ENCODE peak calls at places on chromosomes 4 and X, in seven cellular contexts. N is H9, W is mesenchymal stem cell, T is H1, V is trophoblast cell, F is mesendoderm, G is IMR-90. K is an unnamed sample.

GRCh38 chr4:153346563-153346962 is 2.1 kb downstream of the MND1 start:
- DNase-seq in N (no peak), W (no peak), T (no peak), V (no peak), F (peak; percentile 42), G (peak; percentile 10), K (peak; percentile 6)

GRCh38 chr4:62269918-62270317 is 1069.8 kb downstream of the ADGRL3 start:
- DNase-seq in N (no peak), W (no peak), T (no peak), V (no peak), F (no peak), G (no peak), K (no peak)

GRCh38 chr4:40621592-40622512 is 7.8 kb downstream of the RBM47 start:
- DNase-seq in N (peak; percentile 52), W (peak; percentile 98), T (peak; percentile 41), V (peak; percentile 95), F (peak; percentile 91), G (peak; percentile 98), K (no peak)

GRCh38 chrX:130861462-130861861 is 41.5 kb downstream of the ENOX2 start:
- DNase-seq in N (no peak), W (no peak), T (no peak), V (no peak), F (no peak), G (no peak), K (no peak)

GRCh38 chr4:141375855-141376254 is 155.2 kb downstream of the ZNF330 start:
- DNase-seq in N (peak; percentile 44), W (peak; percentile 67), T (peak; percentile 21), V (no peak), F (peak; percentile 85), G (peak; percentile 93), K (no peak)

GRCh38 chr4:117137143-117137542 is 51.8 kb upstream of the TRAM1L1 start:
- DNase-seq in N (no peak), W (peak; percentile 94), T (no peak), V (peak; percentile 53), F (no peak), G (peak; percentile 97), K (no peak)

GRCh38 chrX:65932173-65933084 is 107.5 kb downstream of the VSIG4 start:
- DNase-seq in N (no peak), W (no peak), T (no peak), V (peak; percentile 58), F (peak; percentile 18), G (no peak), K (no peak)

GRCh38 chrX:136261316-136261715 is 10.1 kb upstream of the MAP7D3 start:
- DNase-seq in N (no peak), W (peak; percentile 19), T (no peak), V (no peak), F (no peak), G (peak; percentile 40), K (no peak)

GRCh38 chr4:8695237-8696219 is 103.0 kb downstream of the CPZ start:
- DNase-seq in N (peak; percentile 10), W (no peak), T (no peak), V (no peak), F (no peak), G (no peak), K (no peak)

GRCh38 chr4:7067147-7067522 is 729 bp downstream of the GRPEL1 start:
- DNase-seq in N (no peak), W (peak; percentile 79), T (no peak), V (peak; percentile 56), F (no peak), G (no peak), K (no peak)

GRCh38 chr4:76326515-76326914 is 20.0 kb downstream of the STBD1 start:
- DNase-seq in N (no peak), W (no peak), T (no peak), V (no peak), F (peak; percentile 8), G (no peak), K (no peak)

DNA sequence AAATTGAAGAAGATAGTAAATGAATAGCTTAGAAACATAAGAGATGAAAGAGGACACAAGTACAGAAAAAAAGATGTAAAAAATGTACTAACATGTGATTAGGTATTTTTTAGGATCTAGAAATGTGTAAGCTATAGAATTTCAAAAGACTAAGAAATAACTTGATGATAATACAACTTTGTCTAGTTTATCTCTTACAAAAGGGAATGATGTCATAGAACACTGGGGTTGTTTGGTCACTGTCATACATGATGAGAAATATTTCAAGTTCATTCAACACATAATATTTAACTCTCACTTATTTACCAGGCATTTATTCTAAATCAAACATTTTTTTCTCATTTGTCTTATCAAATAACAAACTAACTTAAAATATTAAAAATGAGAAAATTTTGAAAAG is 18.5 kb downstream of the STBD1 start:
- DNase-seq in N (no peak), W (no peak), T (no peak), V (no peak), F (no peak), G (no peak), K (no peak)
- H3K4ac ChIP-seq in N (no peak overlapping the region), W (no peak overlapping the region), T (no peak overlapping the region), V (no peak overlapping the region), F (no peak overlapping the region), G (no peak overlapping the region), K (no peak overlapping the region)

DNA sequence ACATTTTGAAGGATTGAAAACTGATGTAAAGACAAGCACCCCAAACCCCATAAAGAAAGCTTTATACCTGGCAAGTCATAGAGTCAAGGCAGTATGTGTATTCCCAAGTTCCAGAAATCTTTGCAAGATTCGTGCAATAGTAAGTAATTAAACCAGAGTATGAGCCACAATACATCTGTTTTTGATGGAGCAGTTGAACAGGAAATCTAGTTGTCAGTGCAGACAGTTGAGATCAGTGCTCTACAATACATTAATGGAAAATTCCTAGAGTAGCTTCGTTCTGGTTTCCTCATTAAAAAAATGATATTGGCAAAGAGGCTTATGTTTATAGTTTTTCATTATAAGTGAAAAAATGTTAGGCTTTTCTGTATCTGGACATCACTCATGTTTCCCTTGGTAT is 575.2 kb downstream of the TRIML1 start:
- DNase-seq in N (no peak), W (no peak), T (no peak), V (no peak), F (no peak), G (peak; percentile 23), K (no peak)
- H3K4ac ChIP-seq in N (no peak overlapping the region), W (no peak overlapping the region), T (no peak overlapping the region), V (no peak overlapping the region), F (no peak overlapping the region), G (no peak overlapping the region), K (no peak overlapping the region)

DNA sequence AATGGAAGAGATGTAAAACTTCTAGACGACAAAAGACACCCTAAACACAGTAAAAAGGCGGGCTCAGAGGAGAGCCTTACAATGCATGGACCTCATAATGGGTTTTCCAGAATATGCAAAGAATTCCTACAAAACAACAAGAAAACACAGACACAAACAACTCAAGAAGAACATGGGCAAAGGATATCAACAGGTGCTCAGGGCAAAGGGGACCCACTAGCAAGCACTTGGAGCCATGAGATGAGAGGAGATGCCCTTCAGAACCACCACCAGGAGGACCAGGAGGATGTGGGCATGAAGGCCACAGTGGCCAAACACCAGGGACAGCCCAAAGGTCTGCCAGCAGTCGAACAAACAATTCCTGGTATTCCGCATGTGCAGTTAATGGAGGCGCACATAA is 17.2 kb downstream of the PDZD4 start:
- DNase-seq in N (no peak), W (no peak), T (no peak), V (no peak), F (no peak), G (no peak), K (no peak)
- H3K4ac ChIP-seq in N (no peak overlapping the region), W (no peak overlapping the region), T (no peak overlapping the region), V (no peak overlapping the region), F (no peak overlapping the region), G (no peak overlapping the region), K (no peak overlapping the region)

GRCh38 chr4:124343711-124344110 is 368.8 kb downstream of the ANKRD50 start:
- DNase-seq in N (no peak), W (no peak), T (no peak), V (no peak), F (no peak), G (peak; percentile 10), K (no peak)
- H3K4ac ChIP-seq in N (no peak overlapping the region), W (no peak overlapping the region), T (no peak overlapping the region), V (no peak overlapping the region), F (no peak overlapping the region), G (no peak overlapping the region), K (no peak overlapping the region)

DNA sequence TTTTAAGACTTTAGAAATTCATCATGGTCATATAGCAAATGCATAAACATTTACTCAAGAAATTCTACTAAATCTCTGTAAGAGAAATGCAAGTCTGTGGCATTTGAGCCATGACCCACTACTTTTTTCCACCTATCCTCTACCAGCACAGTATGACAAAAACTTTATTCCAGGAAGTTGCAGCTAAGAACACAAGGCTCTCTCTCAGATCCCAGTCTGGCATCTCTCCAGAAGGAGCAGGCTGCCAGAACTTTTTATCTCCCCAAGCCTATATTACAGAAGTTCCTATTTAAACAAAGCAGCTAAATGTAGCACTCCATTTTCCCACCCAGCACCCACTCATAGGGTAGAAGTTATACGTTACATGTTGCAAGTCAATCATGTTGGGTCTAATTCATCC is 49.3 kb upstream of the EPGN start:
- DNase-seq in N (no peak), W (peak; percentile 28), T (no peak), V (no peak), F (no peak), G (peak; percentile 60), K (no peak)
- H3K4ac ChIP-seq in N (no peak overlapping the region), W (no peak overlapping the region), T (no peak overlapping the region), V (no peak overlapping the region), F (no peak overlapping the region), G (no peak overlapping the region), K (no peak overlapping the region)

DNA sequence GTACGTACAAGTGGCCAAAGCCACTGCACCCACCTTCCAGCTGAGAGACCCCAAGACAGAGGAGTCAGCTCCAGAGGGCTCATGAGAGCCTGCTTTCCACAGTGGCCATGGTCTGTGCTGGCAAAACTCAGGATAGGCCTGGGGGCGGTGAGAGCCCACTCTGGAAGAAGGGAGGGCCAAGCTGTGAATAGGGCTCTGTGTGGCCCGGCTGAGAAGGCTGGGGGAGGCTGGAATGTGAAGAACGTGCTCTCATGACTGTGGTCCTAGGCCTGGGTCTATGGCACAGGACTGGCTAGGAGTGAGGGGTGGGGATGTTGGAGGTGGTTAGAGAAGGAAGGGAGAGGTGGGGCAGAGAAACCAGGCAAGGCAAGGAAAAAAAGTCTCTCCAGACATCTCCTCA is 13.3 kb downstream of the STARD8 start:
- DNase-seq in N (no peak), W (no peak), T (no peak), V (no peak), F (no peak), G (no peak), K (no peak)
- H3K4ac ChIP-seq in N (no peak overlapping the region), W (no peak overlapping the region), T (no peak overlapping the region), V (no peak overlapping the region), F (no peak overlapping the region), G (no peak overlapping the region), K (no peak overlapping the region)

DNA sequence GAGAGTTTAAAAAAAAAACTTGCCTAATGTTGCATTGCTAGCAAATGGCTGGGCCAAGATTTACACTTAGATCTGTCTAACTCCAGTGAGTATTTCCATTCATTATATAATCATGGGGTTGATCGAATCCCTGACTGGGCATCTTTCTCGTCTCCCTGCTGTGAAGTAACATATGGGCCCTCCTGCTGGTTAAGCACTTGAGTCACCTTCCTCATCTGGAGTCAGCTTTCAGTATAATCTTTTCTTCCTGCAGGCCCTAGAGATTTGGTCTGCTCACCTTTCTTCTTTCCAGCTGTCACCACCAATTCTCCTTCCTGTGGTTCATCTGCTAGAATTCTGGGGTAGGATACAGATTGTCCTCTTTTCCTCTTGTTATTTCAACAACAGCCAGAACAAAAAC is 41.6 kb downstream of the TIGD2 start:
- DNase-seq in N (no peak), W (no peak), T (no peak), V (no peak), F (peak; percentile 87), G (no peak), K (no peak)
- H3K4ac ChIP-seq in N (no peak overlapping the region), W (no peak overlapping the region), T (no peak overlapping the region), V (no peak overlapping the region), F (no peak overlapping the region), G (no peak overlapping the region), K (no peak overlapping the region)

GRCh38 chr4:73947239-73947985 is 34.4 kb downstream of the PF4 start:
- DNase-seq in N (no peak), W (no peak), T (no peak), V (no peak), F (no peak), G (no peak), K (no peak)
- H3K4ac ChIP-seq in N (no peak overlapping the region), W (no peak overlapping the region), T (no peak overlapping the region), V (no peak overlapping the region), F (no peak overlapping the region), G (no peak overlapping the region), K (no peak overlapping the region)